ENCODE peak calls at places on chromosome 10, in ten cellular contexts. One of them, this sample, is unnamed.

GRCh38 chr10:62050941-62051433 is 149.5 kb downstream of the ARID5B start:
- DNase-seq in A673: peak
- DNase-seq in tibial artery: peak
- DNase-seq in osteocyte: no peak
- DNase-seq in right lobe of liver: no peak
- DNase-seq in BJ: peak
- DNase-seq in CD14-positive monocyte: peak
- DNase-seq in coronary artery: peak
- DNase-seq in activated T-cell treated with anti-CD3 and anti-CD28 coated beads for 24 hours: peak
- DNase-seq in kidney epithelial cell: peak
- DNase-seq in this sample: no peak

GRCh38 chr10:47020491-47020890 is 109.3 kb downstream of the PTPN20 start:
- DNase-seq in A673: no peak
- DNase-seq in tibial artery: peak
- DNase-seq in osteocyte: peak
- DNase-seq in right lobe of liver: peak
- DNase-seq in BJ: no peak
- DNase-seq in CD14-positive monocyte: peak
- DNase-seq in coronary artery: peak
- DNase-seq in activated T-cell treated with anti-CD3 and anti-CD28 coated beads for 24 hours: no peak
- DNase-seq in kidney epithelial cell: no peak
- DNase-seq in this sample: no peak

GRCh38 chr10:89371987-89372386 is 5.9 kb upstream of the IFIT1B start:
- DNase-seq in A673: no peak
- DNase-seq in tibial artery: no peak
- DNase-seq in osteocyte: no peak
- DNase-seq in right lobe of liver: no peak
- DNase-seq in BJ: no peak
- DNase-seq in CD14-positive monocyte: no peak
- DNase-seq in coronary artery: no peak
- DNase-seq in activated T-cell treated with anti-CD3 and anti-CD28 coated beads for 24 hours: no peak
- DNase-seq in kidney epithelial cell: no peak
- DNase-seq in this sample: no peak

GRCh38 chr10:122490786-122491680 is 29.7 kb downstream of the HTRA1 start:
- DNase-seq in A673: no peak
- DNase-seq in tibial artery: peak
- DNase-seq in osteocyte: no peak
- DNase-seq in right lobe of liver: no peak
- DNase-seq in BJ: no peak
- DNase-seq in CD14-positive monocyte: peak
- DNase-seq in coronary artery: no peak
- DNase-seq in activated T-cell treated with anti-CD3 and anti-CD28 coated beads for 24 hours: no peak
- DNase-seq in kidney epithelial cell: no peak
- DNase-seq in this sample: no peak

GRCh38 chr10:113021268-113022028 is 71.4 kb downstream of the TCF7L2 start:
- DNase-seq in A673: no peak
- DNase-seq in tibial artery: peak
- DNase-seq in osteocyte: no peak
- DNase-seq in right lobe of liver: peak
- DNase-seq in BJ: no peak
- DNase-seq in CD14-positive monocyte: no peak
- DNase-seq in coronary artery: no peak
- DNase-seq in activated T-cell treated with anti-CD3 and anti-CD28 coated beads for 24 hours: no peak
- DNase-seq in kidney epithelial cell: no peak
- DNase-seq in this sample: no peak

GRCh38 chr10:43598447-43598846 is 7.8 kb upstream of the ZNF485 start:
- DNase-seq in A673: no peak
- DNase-seq in tibial artery: no peak
- DNase-seq in osteocyte: peak
- DNase-seq in right lobe of liver: no peak
- DNase-seq in BJ: no peak
- DNase-seq in CD14-positive monocyte: no peak
- DNase-seq in coronary artery: no peak
- DNase-seq in activated T-cell treated with anti-CD3 and anti-CD28 coated beads for 24 hours: no peak
- DNase-seq in kidney epithelial cell: no peak
- DNase-seq in this sample: no peak

GRCh38 chr10:77537720-77538373 is 99.8 kb downstream of the KCNMA1 start:
- DNase-seq in A673: no peak
- DNase-seq in tibial artery: peak
- DNase-seq in osteocyte: no peak
- DNase-seq in right lobe of liver: no peak
- DNase-seq in BJ: no peak
- DNase-seq in CD14-positive monocyte: no peak
- DNase-seq in coronary artery: no peak
- DNase-seq in activated T-cell treated with anti-CD3 and anti-CD28 coated beads for 24 hours: no peak
- DNase-seq in kidney epithelial cell: no peak
- DNase-seq in this sample: no peak

GRCh38 chr10:29411666-29412335 is 122.9 kb downstream of the LYZL1 start:
- DNase-seq in A673: peak
- DNase-seq in tibial artery: no peak
- DNase-seq in osteocyte: no peak
- DNase-seq in right lobe of liver: no peak
- DNase-seq in BJ: no peak
- DNase-seq in CD14-positive monocyte: no peak
- DNase-seq in coronary artery: no peak
- DNase-seq in activated T-cell treated with anti-CD3 and anti-CD28 coated beads for 24 hours: no peak
- DNase-seq in kidney epithelial cell: no peak
- DNase-seq in this sample: peak

GRCh38 chr10:27717191-27717590 is 28.4 kb downstream of the MKX start:
- DNase-seq in A673: no peak
- DNase-seq in tibial artery: no peak
- DNase-seq in osteocyte: no peak
- DNase-seq in right lobe of liver: no peak
- DNase-seq in BJ: no peak
- DNase-seq in CD14-positive monocyte: no peak
- DNase-seq in coronary artery: no peak
- DNase-seq in activated T-cell treated with anti-CD3 and anti-CD28 coated beads for 24 hours: no peak
- DNase-seq in kidney epithelial cell: no peak
- DNase-seq in this sample: no peak

GRCh38 chr10:57624066-57624465 is 643.6 kb downstream of the IPMK start:
- DNase-seq in A673: no peak
- DNase-seq in tibial artery: no peak
- DNase-seq in osteocyte: no peak
- DNase-seq in right lobe of liver: no peak
- DNase-seq in BJ: no peak
- DNase-seq in CD14-positive monocyte: no peak
- DNase-seq in coronary artery: no peak
- DNase-seq in activated T-cell treated with anti-CD3 and anti-CD28 coated beads for 24 hours: no peak
- DNase-seq in kidney epithelial cell: no peak
- DNase-seq in this sample: no peak

GRCh38 chr10:118729641-118730258 is 25.0 kb downstream of the CACUL1 start:
- DNase-seq in A673: no peak
- DNase-seq in tibial artery: no peak
- DNase-seq in osteocyte: no peak
- DNase-seq in right lobe of liver: no peak
- DNase-seq in BJ: no peak
- DNase-seq in CD14-positive monocyte: peak
- DNase-seq in coronary artery: no peak
- DNase-seq in activated T-cell treated with anti-CD3 and anti-CD28 coated beads for 24 hours: no peak
- DNase-seq in kidney epithelial cell: no peak
- DNase-seq in this sample: peak

GRCh38 chr10:103654925-103655324 is 161.4 kb downstream of the NEURL1 start:
- DNase-seq in A673: no peak
- DNase-seq in tibial artery: no peak
- DNase-seq in osteocyte: no peak
- DNase-seq in right lobe of liver: no peak
- DNase-seq in BJ: no peak
- DNase-seq in CD14-positive monocyte: no peak
- DNase-seq in coronary artery: no peak
- DNase-seq in activated T-cell treated with anti-CD3 and anti-CD28 coated beads for 24 hours: no peak
- DNase-seq in kidney epithelial cell: no peak
- DNase-seq in this sample: no peak

GRCh38 chr10:6018422-6018821 is 41.1 kb upstream of the IL15RA start:
- DNase-seq in A673: no peak
- DNase-seq in tibial artery: no peak
- DNase-seq in osteocyte: no peak
- DNase-seq in right lobe of liver: no peak
- DNase-seq in BJ: no peak
- DNase-seq in CD14-positive monocyte: no peak
- DNase-seq in coronary artery: no peak
- DNase-seq in activated T-cell treated with anti-CD3 and anti-CD28 coated beads for 24 hours: no peak
- DNase-seq in kidney epithelial cell: no peak
- DNase-seq in this sample: no peak

GRCh38 chr10:112774808-112775207 is 175.2 kb upstream of the TCF7L2 start:
- DNase-seq in A673: no peak
- DNase-seq in tibial artery: no peak
- DNase-seq in osteocyte: no peak
- DNase-seq in right lobe of liver: no peak
- DNase-seq in BJ: no peak
- DNase-seq in CD14-positive monocyte: no peak
- DNase-seq in coronary artery: no peak
- DNase-seq in activated T-cell treated with anti-CD3 and anti-CD28 coated beads for 24 hours: no peak
- DNase-seq in kidney epithelial cell: no peak
- DNase-seq in this sample: no peak

GRCh38 chr10:99872367-99873162 is 90.1 kb downstream of the ABCC2 start:
- DNase-seq in A673: no peak
- DNase-seq in tibial artery: no peak
- DNase-seq in osteocyte: no peak
- DNase-seq in right lobe of liver: no peak
- DNase-seq in BJ: no peak
- DNase-seq in CD14-positive monocyte: no peak
- DNase-seq in coronary artery: no peak
- DNase-seq in activated T-cell treated with anti-CD3 and anti-CD28 coated beads for 24 hours: no peak
- DNase-seq in kidney epithelial cell: peak
- DNase-seq in this sample: no peak

GRCh38 chr10:62386401-62387320 is 12.5 kb downstream of the ZNF365 start:
- DNase-seq in A673: peak
- DNase-seq in tibial artery: no peak
- DNase-seq in osteocyte: no peak
- DNase-seq in right lobe of liver: no peak
- DNase-seq in BJ: no peak
- DNase-seq in CD14-positive monocyte: no peak
- DNase-seq in coronary artery: no peak
- DNase-seq in activated T-cell treated with anti-CD3 and anti-CD28 coated beads for 24 hours: no peak
- DNase-seq in kidney epithelial cell: no peak
- DNase-seq in this sample: no peak

GRCh38 chr10:82377608-82378007 is 502.6 kb downstream of the NRG3 start:
- DNase-seq in A673: no peak
- DNase-seq in tibial artery: no peak
- DNase-seq in osteocyte: no peak
- DNase-seq in right lobe of liver: no peak
- DNase-seq in BJ: no peak
- DNase-seq in CD14-positive monocyte: no peak
- DNase-seq in coronary artery: no peak
- DNase-seq in activated T-cell treated with anti-CD3 and anti-CD28 coated beads for 24 hours: no peak
- DNase-seq in kidney epithelial cell: no peak
- DNase-seq in this sample: peak

GRCh38 chr10:121541450-121541849 is 56.8 kb downstream of the FGFR2 start:
- DNase-seq in A673: no peak
- DNase-seq in tibial artery: no peak
- DNase-seq in osteocyte: no peak
- DNase-seq in right lobe of liver: no peak
- DNase-seq in BJ: no peak
- DNase-seq in CD14-positive monocyte: no peak
- DNase-seq in coronary artery: no peak
- DNase-seq in activated T-cell treated with anti-CD3 and anti-CD28 coated beads for 24 hours: no peak
- DNase-seq in kidney epithelial cell: no peak
- DNase-seq in this sample: no peak

GRCh38 chr10:45552476-45552875 is 120.1 kb downstream of the ZFAND4 start:
- DNase-seq in A673: no peak
- DNase-seq in tibial artery: no peak
- DNase-seq in osteocyte: no peak
- DNase-seq in right lobe of liver: no peak
- DNase-seq in BJ: no peak
- DNase-seq in CD14-positive monocyte: no peak
- DNase-seq in coronary artery: no peak
- DNase-seq in activated T-cell treated with anti-CD3 and anti-CD28 coated beads for 24 hours: no peak
- DNase-seq in kidney epithelial cell: no peak
- DNase-seq in this sample: no peak

GRCh38 chr10:104081998-104082397 is 3.7 kb downstream of the COL17A1 start:
- DNase-seq in A673: no peak
- DNase-seq in tibial artery: no peak
- DNase-seq in osteocyte: no peak
- DNase-seq in right lobe of liver: no peak
- DNase-seq in BJ: no peak
- DNase-seq in CD14-positive monocyte: no peak
- DNase-seq in coronary artery: no peak
- DNase-seq in activated T-cell treated with anti-CD3 and anti-CD28 coated beads for 24 hours: no peak
- DNase-seq in kidney epithelial cell: no peak
- DNase-seq in this sample: no peak

GRCh38 chr10:987635-987905 is 664 bp upstream of the GTPBP4 start:
- DNase-seq in A673: peak
- DNase-seq in tibial artery: no peak
- DNase-seq in osteocyte: no peak
- DNase-seq in right lobe of liver: no peak
- DNase-seq in BJ: no peak
- DNase-seq in CD14-positive monocyte: no peak
- DNase-seq in coronary artery: no peak
- DNase-seq in activated T-cell treated with anti-CD3 and anti-CD28 coated beads for 24 hours: no peak
- DNase-seq in kidney epithelial cell: no peak
- DNase-seq in this sample: no peak

GRCh38 chr10:14652067-14652466 is 122.6 kb downstream of the FAM107B start:
- DNase-seq in A673: peak
- DNase-seq in tibial artery: no peak
- DNase-seq in osteocyte: no peak
- DNase-seq in right lobe of liver: no peak
- DNase-seq in BJ: no peak
- DNase-seq in CD14-positive monocyte: no peak
- DNase-seq in coronary artery: no peak
- DNase-seq in activated T-cell treated with anti-CD3 and anti-CD28 coated beads for 24 hours: no peak
- DNase-seq in kidney epithelial cell: no peak
- DNase-seq in this sample: no peak

GRCh38 chr10:101566333-101567164 is 21.5 kb downstream of the POLL start:
- DNase-seq in A673: peak
- DNase-seq in tibial artery: peak
- DNase-seq in osteocyte: no peak
- DNase-seq in right lobe of liver: peak
- DNase-seq in BJ: no peak
- DNase-seq in CD14-positive monocyte: no peak
- DNase-seq in coronary artery: peak
- DNase-seq in activated T-cell treated with anti-CD3 and anti-CD28 coated beads for 24 hours: no peak
- DNase-seq in kidney epithelial cell: no peak
- DNase-seq in this sample: no peak

GRCh38 chr10:113604572-113604971 is 51.7 kb downstream of the HABP2 start:
- DNase-seq in A673: no peak
- DNase-seq in tibial artery: no peak
- DNase-seq in osteocyte: no peak
- DNase-seq in right lobe of liver: no peak
- DNase-seq in BJ: no peak
- DNase-seq in CD14-positive monocyte: no peak
- DNase-seq in coronary artery: no peak
- DNase-seq in activated T-cell treated with anti-CD3 and anti-CD28 coated beads for 24 hours: no peak
- DNase-seq in kidney epithelial cell: no peak
- DNase-seq in this sample: no peak

GRCh38 chr10:92284112-92284704 is 6.7 kb downstream of the CPEB3 start:
- DNase-seq in A673: no peak
- DNase-seq in tibial artery: no peak
- DNase-seq in osteocyte: no peak
- DNase-seq in right lobe of liver: no peak
- DNase-seq in BJ: no peak
- DNase-seq in CD14-positive monocyte: no peak
- DNase-seq in coronary artery: no peak
- DNase-seq in activated T-cell treated with anti-CD3 and anti-CD28 coated beads for 24 hours: no peak
- DNase-seq in kidney epithelial cell: no peak
- DNase-seq in this sample: no peak

GRCh38 chr10:102225646-102226541 is at the start of gene ELOVL3:
- DNase-seq in A673: peak
- DNase-seq in tibial artery: peak
- DNase-seq in osteocyte: peak
- DNase-seq in right lobe of liver: peak
- DNase-seq in BJ: peak
- DNase-seq in CD14-positive monocyte: peak
- DNase-seq in coronary artery: peak
- DNase-seq in activated T-cell treated with anti-CD3 and anti-CD28 coated beads for 24 hours: peak
- DNase-seq in kidney epithelial cell: peak
- DNase-seq in this sample: peak

GRCh38 chr10:2037966-2038493 is 300.7 kb upstream of the ADARB2 start:
- DNase-seq in A673: no peak
- DNase-seq in tibial artery: no peak
- DNase-seq in osteocyte: no peak
- DNase-seq in right lobe of liver: no peak
- DNase-seq in BJ: no peak
- DNase-seq in CD14-positive monocyte: no peak
- DNase-seq in coronary artery: no peak
- DNase-seq in activated T-cell treated with anti-CD3 and anti-CD28 coated beads for 24 hours: no peak
- DNase-seq in kidney epithelial cell: no peak
- DNase-seq in this sample: no peak

GRCh38 chr10:128867119-128867518 is 599.9 kb upstream of the MGMT start:
- DNase-seq in A673: no peak
- DNase-seq in tibial artery: no peak
- DNase-seq in osteocyte: no peak
- DNase-seq in right lobe of liver: no peak
- DNase-seq in BJ: no peak
- DNase-seq in CD14-positive monocyte: no peak
- DNase-seq in coronary artery: no peak
- DNase-seq in activated T-cell treated with anti-CD3 and anti-CD28 coated beads for 24 hours: no peak
- DNase-seq in kidney epithelial cell: no peak
- DNase-seq in this sample: no peak